ENCODE peak calls at places on chromosomes 4 and X, in ten cellular contexts. X is right cardiac atrium; H is upper lobe of right lung; Z is stomach; T is PC-3; R is GM23248; Q is IMR-90; W is CD8-positive, alpha-beta memory T cell; F is mammary epithelial cell; J is astrocyte. P is an unnamed sample.

GRCh38 chrX:4265036-4265435 is 551.6 kb upstream of the PRKX start:
- DNase-seq in R (no peak), Z (no peak), Q (no peak), H (no peak), X (no peak), T (peak; percentile 27), W (no peak), J (no peak), F (no peak), P (no peak)

GRCh38 chrX:110049096-110049495 is 46.2 kb downstream of the TMEM164 start:
- DNase-seq in H (no peak), J (no peak), F (no peak), W (no peak), Z (no peak), T (no peak), R (no peak), Q (no peak), X (no peak), P (no peak)

GRCh38 chrX:129599996-129600395 is 54.8 kb downstream of the APLN start:
- DNase-seq in T (no peak), R (no peak), F (no peak), Q (no peak), J (no peak), H (no peak), Z (no peak), W (no peak), X (no peak), P (no peak)

GRCh38 chrX:53287493-53288138 is 6.2 kb upstream of the IQSEC2 start:
- DNase-seq in R (peak; percentile 82), T (peak; percentile 84), Z (peak; percentile 43), H (no peak), F (peak; percentile 55), J (peak; percentile 54), W (peak; percentile 15), Q (peak; percentile 66), X (peak; percentile 71), P (peak; percentile 70)

GRCh38 chr4:6986067-6986780 is 56.9 kb upstream of the TADA2B start:
- DNase-seq in J (peak; percentile 76), R (peak; percentile 74), Q (peak; percentile 84), F (peak; percentile 26), T (peak; percentile 25), X (peak; percentile 53), Z (no peak), W (no peak), H (no peak), P (no peak)

GRCh38 chrX:94854251-94854650 is 1180.2 kb downstream of the FAM133A start:
- DNase-seq in Q (no peak), X (no peak), J (no peak), T (no peak), F (no peak), R (no peak), W (no peak), Z (no peak), H (no peak), P (no peak)

GRCh38 chr4:102344520-102344954 is 745 bp downstream of the SLC39A8 start:
- DNase-seq in W (peak; percentile 58), Z (peak; percentile 58), F (peak; percentile 73), X (peak; percentile 70), J (peak; percentile 48), H (peak; percentile 87), Q (no peak), T (peak; percentile 52), R (peak; percentile 75), P (peak; percentile 64)

GRCh38 chrX:24515447-24515846 is 50.4 kb downstream of the PDK3 start:
- DNase-seq in T (no peak), Q (peak; percentile 4), F (no peak), Z (no peak), X (no peak), H (no peak), R (no peak), W (no peak), J (no peak), P (no peak)

GRCh38 chr4:8336412-8337075 is 67.0 kb downstream of the HTRA3 start:
- DNase-seq in X (no peak), H (no peak), Q (peak; percentile 55), W (no peak), T (peak; percentile 75), J (no peak), F (peak; percentile 95), Z (peak; percentile 22), R (peak; percentile 47), P (no peak)

GRCh38 chr4:7043521-7044414 is 596 bp downstream of the TADA2B start:
- DNase-seq in J (peak; percentile 27), Z (peak; percentile 53), W (peak; percentile 35), X (peak; percentile 68), F (peak; percentile 45), R (peak; percentile 71), Q (peak; percentile 38), T (no peak), H (peak; percentile 83), P (peak; percentile 80)

GRCh38 chrX:151762802-151763201 is 28.3 kb downstream of the CNGA2 start:
- DNase-seq in W (no peak), R (no peak), J (no peak), T (no peak), Z (no peak), H (no peak), F (no peak), X (no peak), Q (no peak), P (no peak)

GRCh38 chrX:47958943-47959342 is 44.8 kb downstream of the ZNF182 start:
- DNase-seq in H (no peak), F (no peak), Q (no peak), R (peak; percentile 18), T (peak; percentile 18), X (no peak), W (no peak), J (no peak), Z (no peak), P (no peak)

DNA sequence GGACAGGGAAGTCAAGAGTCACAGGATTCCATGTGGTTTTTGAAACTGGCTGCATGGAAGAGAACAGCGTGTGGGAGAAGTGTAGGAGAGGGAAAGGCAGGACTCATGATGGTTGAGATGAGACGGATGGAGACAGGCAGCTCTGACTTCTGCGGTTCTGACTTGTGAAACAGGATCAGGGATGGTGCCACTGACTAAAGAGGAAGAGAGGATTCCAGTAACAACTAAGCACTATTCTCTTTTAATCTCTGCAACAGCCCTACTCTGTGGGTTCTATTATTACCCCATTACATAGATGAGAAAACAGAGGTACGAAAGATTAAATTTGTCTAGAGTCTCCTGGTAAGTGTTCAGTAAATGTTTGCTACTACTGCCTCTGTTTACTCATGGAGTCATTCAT is 156.3 kb downstream of the CBR4 start:
- DNase-seq in W (no peak), J (no peak), Q (no peak), H (no peak), R (no peak), F (no peak), Z (no peak), T (no peak), X (no peak), P (no peak)
- H3K4me1 ChIP-seq in W (no peaks in the 10 kb centered on the region), J (peaks cover 44% of the 10 kb centered on the region), Q (peaks cover 25% of the 10 kb centered on the region), H (peaks cover 44% of the 10 kb centered on the region), R (peaks cover 35% of the 10 kb centered on the region), F (peaks cover 27% of the 10 kb centered on the region), Z (peaks cover 19% of the 10 kb centered on the region), T (no peaks in the 10 kb centered on the region), X (peaks cover 16% of the 10 kb centered on the region), P (no peaks in the 10 kb centered on the region)

DNA sequence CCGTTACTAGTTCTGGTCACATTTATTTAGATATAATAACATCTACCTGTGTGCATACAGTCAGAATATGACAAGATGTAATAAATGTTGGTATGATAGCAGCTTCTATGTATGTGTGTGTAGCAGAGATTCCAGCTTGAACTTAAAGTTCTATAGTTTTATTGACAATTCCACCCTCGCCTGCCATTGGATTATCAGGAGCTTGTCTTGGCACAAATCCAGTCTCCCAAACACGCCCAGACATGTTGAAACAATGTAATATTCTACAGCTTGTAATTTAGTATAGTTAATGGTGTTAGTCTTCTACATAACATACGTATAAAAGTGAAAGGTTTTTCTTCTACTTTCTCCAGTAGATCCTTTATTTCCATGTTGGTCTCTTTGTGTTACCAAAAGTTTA is 44.4 kb downstream of the BBS12 start:
- DNase-seq in T (no peak), H (no peak), W (no peak), Z (no peak), F (peak; percentile 38), Q (no peak), J (no peak), X (no peak), R (no peak), P (no peak)
- H3K4me1 ChIP-seq in T (peaks cover 13% of the 10 kb centered on the region), H (no peaks in the 10 kb centered on the region), W (no peaks in the 10 kb centered on the region), Z (no peaks in the 10 kb centered on the region), F (peaks cover 35% of the 10 kb centered on the region), Q (peaks cover 16% of the 10 kb centered on the region), J (peaks cover 10% of the 10 kb centered on the region), X (no peaks in the 10 kb centered on the region), R (peaks cover 54% of the 10 kb centered on the region), P (no peaks in the 10 kb centered on the region)

GRCh38 chrX:133384454-133384853 is 30.8 kb downstream of the GPC4 start:
- DNase-seq in R (no peak), W (no peak), Q (no peak), T (no peak), Z (no peak), F (no peak), H (no peak), X (no peak), J (no peak), P (no peak)
- H3K4me1 ChIP-seq in R (no peaks in the 10 kb centered on the region), W (no peaks in the 10 kb centered on the region), Q (no peaks in the 10 kb centered on the region), T (no peaks in the 10 kb centered on the region), Z (no peaks in the 10 kb centered on the region), F (no peaks in the 10 kb centered on the region), H (no peaks in the 10 kb centered on the region), X (no peaks in the 10 kb centered on the region), J (no peaks in the 10 kb centered on the region), P (no peaks in the 10 kb centered on the region)

GRCh38 chr4:168634276-168634802 is 137.5 kb downstream of the PALLD start:
- DNase-seq in F (peak; percentile 85), J (peak; percentile 99), W (no peak), T (peak; percentile 56), Z (no peak), X (no peak), Q (peak; percentile 92), H (no peak), R (peak; percentile 89), P (no peak)

GRCh38 chr4:168633474-168633873 is 136.6 kb downstream of the PALLD start:
- DNase-seq in Z (no peak), Q (no peak), J (no peak), T (no peak), W (no peak), F (no peak), X (no peak), H (no peak), R (no peak), P (no peak)

GRCh38 chr4:168637872-168638756 is 141.3 kb downstream of the PALLD start:
- DNase-seq in F (no peak), R (peak; percentile 49), Z (no peak), W (no peak), J (peak; percentile 76), Q (peak; percentile 78), X (no peak), T (no peak), H (no peak), P (no peak)

GRCh38 chr4:168636506-168637176 is 139.8 kb downstream of the PALLD start:
- DNase-seq in Z (no peak), Q (peak; percentile 88), X (no peak), T (peak; percentile 72), J (peak; percentile 88), R (peak; percentile 89), F (peak; percentile 55), W (no peak), H (no peak), P (no peak)

GRCh38 chr4:168636040-168636439 is 139.2 kb downstream of the PALLD start:
- DNase-seq in R (peak; percentile 42), Z (no peak), Q (no peak), W (no peak), X (no peak), J (no peak), H (no peak), T (no peak), F (no peak), P (no peak)
- H3K4me1 ChIP-seq in R (peaks cover 53% of the 10 kb centered on the region), Z (peaks cover 12% of the 10 kb centered on the region), Q (peaks cover 26% of the 10 kb centered on the region), W (no peaks in the 10 kb centered on the region), X (peaks cover 11% of the 10 kb centered on the region), J (peaks cover 52% of the 10 kb centered on the region), H (peaks cover 22% of the 10 kb centered on the region), T (peaks cover 45% of the 10 kb centered on the region), F (peaks cover 49% of the 10 kb centered on the region), P (no peaks in the 10 kb centered on the region)

P was measured in mucosa of descending colon.